ENCODE peak calls at places on chromosomes 16 and 17, in six cellular contexts. X, W, M, S, I and A are unnamed samples.

GRCh38 chr17:46758614-46759013 is 59.9 kb downstream of the WNT3 start:
- DNase-seq in X (no peak), W (no peak), M (no peak), S (no peak), I (no peak), A (no peak)

GRCh38 chr16:64893386-64893785 is 228.5 kb downstream of the CDH11 start:
- DNase-seq in X (no peak), W (peak), M (no peak), S (peak), I (no peak), A (no peak)

GRCh38 chr17:76706817-76707216 is 3.9 kb downstream of the MXRA7 start:
- DNase-seq in X (no peak), W (no peak), M (no peak), S (no peak), I (no peak), A (no peak)

GRCh38 chr16:81497690-81498089 is 53.1 kb downstream of the CMIP start:
- DNase-seq in X (no peak), W (no peak), M (no peak), S (no peak), I (no peak), A (no peak)

GRCh38 chr17:7173687-7174602 is 5.2 kb downstream of the ASGR1 start:
- DNase-seq in X (peak), W (no peak), M (peak), S (no peak), I (no peak), A (peak)

GRCh38 chr16:79627092-79627491 is 26.6 kb upstream of the MAF start:
- DNase-seq in X (no peak), W (no peak), M (no peak), S (no peak), I (no peak), A (no peak)

GRCh38 chr17:75105269-75106080 is 4.3 kb upstream of the ARMC7 start:
- DNase-seq in X (no peak), W (peak), M (no peak), S (no peak), I (no peak), A (no peak)

GRCh38 chr17:44108440-44109311 is 14.8 kb downstream of the HDAC5 start:
- DNase-seq in X (no peak), W (peak), M (no peak), S (peak), I (no peak), A (no peak)

GRCh38 chr16:14325921-14326401 is 254.8 kb downstream of the MRTFB start:
- DNase-seq in X (no peak), W (no peak), M (no peak), S (no peak), I (no peak), A (no peak)

GRCh38 chr17:41547921-41548843 is 20.1 kb upstream of the KRT19 start:
- DNase-seq in X (peak), W (peak), M (peak), S (peak), I (no peak), A (no peak)

GRCh38 chr16:401468-402348 is at the start of gene DECR2:
- DNase-seq in X (peak), W (peak), M (peak), S (peak), I (peak), A (peak)

GRCh38 chr17:50839591-50840310 is 4.4 kb downstream of the WFIKKN2 start:
- DNase-seq in X (no peak), W (no peak), M (no peak), S (no peak), I (no peak), A (no peak)

GRCh38 chr17:58330544-58330996 is 2.0 kb upstream of the TSPOAP1 start:
- DNase-seq in X (no peak), W (no peak), M (peak), S (no peak), I (no peak), A (no peak)

GRCh38 chr16:72434159-72434558 is 262.2 kb upstream of the PMFBP1 start:
- DNase-seq in X (no peak), W (peak), M (no peak), S (no peak), I (no peak), A (no peak)

GRCh38 chr17:17710728-17711541 is 29.7 kb downstream of the RAI1 start:
- DNase-seq in X (no peak), W (peak), M (no peak), S (peak), I (no peak), A (no peak)

GRCh38 chr17:64213995-64214507 is 49.0 kb downstream of the TEX2 start:
- DNase-seq in X (no peak), W (no peak), M (no peak), S (no peak), I (no peak), A (no peak)

GRCh38 chr17:77720946-77721822 is 237.3 kb upstream of the TNRC6C start:
- DNase-seq in X (no peak), W (no peak), M (no peak), S (no peak), I (no peak), A (no peak)

GRCh38 chr17:34663714-34664113 is 84.3 kb downstream of the TMEM132E start:
- DNase-seq in X (no peak), W (no peak), M (no peak), S (no peak), I (no peak), A (no peak)

GRCh38 chr17:67534941-67535340 is 157.9 kb downstream of the PITPNC1 start:
- DNase-seq in X (no peak), W (no peak), M (no peak), S (no peak), I (no peak), A (no peak)

GRCh38 chr17:29143894-29144293 is 36.3 kb downstream of the MYO18A start:
- DNase-seq in X (no peak), W (no peak), M (no peak), S (no peak), I (no peak), A (no peak)

GRCh38 chr16:85429776-85430522 is 183.2 kb upstream of the GSE1 start:
- DNase-seq in X (no peak), W (no peak), M (no peak), S (no peak), I (no peak), A (no peak)

GRCh38 chr17:63425478-63425877 is 20.6 kb downstream of the CYB561 start:
- DNase-seq in X (peak), W (peak), M (peak), S (peak), I (no peak), A (peak)

GRCh38 chr16:83771306-83771942 is 36.4 kb upstream of the HSBP1 start:
- DNase-seq in X (no peak), W (no peak), M (no peak), S (no peak), I (no peak), A (no peak)

GRCh38 chr16:3076577-3076976 is 11.1 kb downstream of the IL32 start:
- DNase-seq in X (no peak), W (no peak), M (no peak), S (no peak), I (no peak), A (no peak)

GRCh38 chr17:58330997-58331814 is 2.6 kb upstream of the TSPOAP1 start:
- DNase-seq in X (peak), W (no peak), M (peak), S (no peak), I (peak), A (peak)

GRCh38 chr17:77475012-77475976 is 334.5 kb downstream of the SEC14L1 start:
- DNase-seq in X (peak), W (peak), M (peak), S (peak), I (no peak), A (peak)

GRCh38 chr17:8164815-8165131 is 2.0 kb upstream of the VAMP2 start:
- DNase-seq in X (no peak), W (no peak), M (no peak), S (no peak), I (no peak), A (no peak)

GRCh38 chr17:74037320-74037719 is 166.2 kb upstream of the RPL38 start:
- DNase-seq in X (no peak), W (no peak), M (no peak), S (no peak), I (no peak), A (no peak)

GRCh38 chr16:85674828-85675227 is 13.9 kb downstream of the GINS2 start:
- DNase-seq in X (no peak), W (no peak), M (no peak), S (no peak), I (no peak), A (no peak)

GRCh38 chr16:81668243-81669097 is 110.6 kb upstream of the PLCG2 start:
- DNase-seq in X (no peak), W (no peak), M (no peak), S (no peak), I (no peak), A (no peak)

GRCh38 chr16:13835357-13835756 is 84.6 kb upstream of the ERCC4 start:
- DNase-seq in X (no peak), W (no peak), M (no peak), S (no peak), I (no peak), A (no peak)

GRCh38 chr17:16495980-16496819 is 4.2 kb upstream of the LRRC75A start:
- DNase-seq in X (no peak), W (no peak), M (no peak), S (no peak), I (no peak), A (no peak)

GRCh38 chr17:73247728-73248127 is 14.0 kb downstream of the CPSF4L start:
- DNase-seq in X (no peak), W (no peak), M (no peak), S (no peak), I (no peak), A (no peak)

GRCh38 chr16:24216961-24217360 is 39.2 kb upstream of the CACNG3 start:
- DNase-seq in X (no peak), W (no peak), M (no peak), S (no peak), I (no peak), A (no peak)

GRCh38 chr16:59848314-59848713 is 1114.2 kb upstream of the GOT2 start:
- DNase-seq in X (no peak), W (peak), M (no peak), S (no peak), I (no peak), A (no peak)

GRCh38 chr16:67993207-67994036 is 5.9 kb downstream of the DPEP2 start:
- DNase-seq in X (peak), W (peak), M (peak), S (no peak), I (peak), A (peak)